ENCODE peak calls at places on chromosomes 12 and 14, in nine cellular contexts. H is psoas muscle; X is DND-41; C is NT2/D1; W is astrocyte; G is breast epithelium; D is GM23248; N is neuronal stem cell; E is CD4-positive, CD25-positive, alpha-beta regulatory T cell. I is an unnamed sample.

GRCh38 chr12:752673-753400 is 458 bp downstream of the WNK1 start:
- DNase-seq in H (peak; percentile 86), X (peak; percentile 39), C (no peak), W (no peak), G (peak; percentile 38), D (peak; percentile 79), N (no peak), E (peak; percentile 43), I (peak; percentile 23)

GRCh38 chr12:25420116-25420515 is 133.0 kb downstream of the LMNTD1 start:
- DNase-seq in H (no peak), X (no peak), C (no peak), W (no peak), G (no peak), D (no peak), N (no peak), E (no peak), I (no peak)

GRCh38 chr12:95877622-95878021 is 18.9 kb downstream of the SNRPF start:
- DNase-seq in H (no peak), X (no peak), C (no peak), W (no peak), G (no peak), D (peak; percentile 54), N (no peak), E (no peak), I (no peak)

GRCh38 chr12:131830335-131831020 is 2.3 kb downstream of the MMP17 start:
- DNase-seq in H (peak; percentile 90), X (no peak), C (peak; percentile 68), W (peak; percentile 64), G (peak; percentile 50), D (peak; percentile 97), N (peak; percentile 68), E (no peak), I (no peak)

GRCh38 chr12:80230068-80230467 is 130.7 kb downstream of the OTOGL start:
- DNase-seq in H (no peak), X (no peak), C (peak; percentile 33), W (peak; percentile 39), G (no peak), D (no peak), N (peak; percentile 67), E (no peak), I (no peak)

GRCh38 chr12:11896530-11896929 is 174.2 kb upstream of the BCL2L14 start:
- DNase-seq in H (no peak), X (no peak), C (no peak), W (no peak), G (no peak), D (no peak), N (no peak), E (no peak), I (no peak)

GRCh38 chr14:68779761-68780323 is 13.0 kb downstream of the ZFP36L1 start:
- DNase-seq in H (peak; percentile 57), X (peak; percentile 41), C (no peak), W (peak; percentile 97), G (peak; percentile 18), D (peak; percentile 97), N (no peak), E (peak; percentile 60), I (no peak)

GRCh38 chr12:104263580-104264358 is 39.8 kb upstream of the EID3 start:
- DNase-seq in H (no peak), X (no peak), C (no peak), W (no peak), G (no peak), D (peak; percentile 65), N (no peak), E (no peak), I (no peak)

GRCh38 chr12:7282844-7283243 is 21.0 kb upstream of the ACSM4 start:
- DNase-seq in H (no peak), X (no peak), C (no peak), W (no peak), G (no peak), D (no peak), N (no peak), E (no peak), I (no peak)

GRCh38 chr14:27050195-27050594 is 452.4 kb upstream of the NOVA1 start:
- DNase-seq in H (no peak), X (no peak), C (no peak), W (no peak), G (no peak), D (no peak), N (no peak), E (no peak), I (no peak)

GRCh38 chr14:61560323-61560722 is 135.0 kb upstream of the HIF1A start:
- DNase-seq in H (no peak), X (no peak), C (no peak), W (no peak), G (no peak), D (no peak), N (no peak), E (no peak), I (no peak)

GRCh38 chr14:73783107-73783727 is 68.4 kb upstream of the PTGR2 start:
- DNase-seq in H (no peak), X (no peak), C (peak; percentile 44), W (no peak), G (no peak), D (no peak), N (peak; percentile 89), E (no peak), I (no peak)

GRCh38 chr12:25829192-25829591 is 129.3 kb upstream of the RASSF8 start:
- DNase-seq in H (no peak), X (no peak), C (no peak), W (peak; percentile 91), G (no peak), D (peak; percentile 98), N (no peak), E (no peak), I (no peak)

GRCh38 chr14:58131386-58131785 is 20.6 kb downstream of the ARMH4 start:
- DNase-seq in H (no peak), X (no peak), C (no peak), W (peak; percentile 52), G (no peak), D (peak; percentile 27), N (no peak), E (no peak), I (no peak)

GRCh38 chr12:57810450-57810849 is 8.1 kb downstream of the AVIL start:
- DNase-seq in H (no peak), X (no peak), C (no peak), W (peak; percentile 58), G (no peak), D (peak; percentile 62), N (no peak), E (no peak), I (no peak)

GRCh38 chr12:47943492-47944359 is 19.7 kb upstream of the TMEM106C start:
- DNase-seq in H (no peak), X (no peak), C (no peak), W (no peak), G (no peak), D (no peak), N (no peak), E (no peak), I (no peak)

GRCh38 chr12:62472472-62472871 is 5.8 kb downstream of the MON2 start:
- DNase-seq in H (no peak), X (no peak), C (no peak), W (no peak), G (no peak), D (peak; percentile 10), N (no peak), E (no peak), I (no peak)

GRCh38 chr12:86711716-86712115 is 455.5 kb upstream of the MGAT4C start:
- DNase-seq in H (no peak), X (no peak), C (no peak), W (no peak), G (no peak), D (no peak), N (no peak), E (no peak), I (no peak)

GRCh38 chr14:95240859-95241813 is 78.6 kb downstream of the CLMN start:
- DNase-seq in H (no peak), X (no peak), C (no peak), W (no peak), G (peak; percentile 45), D (peak; percentile 40), N (no peak), E (no peak), I (no peak)

DNA sequence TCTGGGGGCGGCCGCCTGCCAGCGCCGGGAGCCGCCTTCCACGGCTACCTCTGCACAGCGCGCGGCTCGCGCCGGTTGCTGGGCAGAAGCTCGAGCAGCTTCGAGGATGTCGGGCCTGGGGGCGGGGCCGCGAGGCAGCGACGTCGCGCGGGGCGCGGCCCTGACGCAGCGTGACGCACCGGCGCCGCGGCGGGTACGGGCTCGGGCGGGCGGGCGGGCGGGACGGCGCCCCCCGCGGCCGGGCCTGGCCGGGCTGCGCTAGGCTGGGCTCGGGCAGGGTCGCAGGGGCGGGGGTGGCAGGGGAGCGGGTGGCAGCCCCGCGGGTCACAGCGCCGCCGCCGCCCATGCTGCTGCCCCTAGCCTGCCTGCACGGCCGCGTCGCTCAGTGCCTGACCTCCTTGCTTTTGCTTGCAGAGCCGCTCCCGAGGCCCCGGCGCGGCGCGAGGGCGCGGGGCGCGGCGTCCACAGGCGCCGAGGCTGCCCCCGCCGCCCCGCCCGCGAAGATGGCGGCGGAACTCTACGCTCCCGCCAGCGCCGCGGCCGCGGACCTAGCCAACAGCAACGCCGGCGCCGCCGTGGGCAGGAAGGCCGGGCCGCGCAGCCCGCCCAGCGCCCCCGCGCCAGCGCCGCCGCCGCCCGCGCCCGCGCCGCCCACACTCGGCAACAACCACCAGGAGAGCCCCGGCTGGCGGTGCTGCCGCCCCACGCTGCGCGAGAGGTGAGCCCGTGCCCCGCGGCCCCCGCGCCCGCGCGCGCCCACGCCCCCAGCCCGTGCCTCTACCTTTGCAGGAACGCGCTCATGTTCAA is at the start of gene BTBD6:
- DNase-seq in H (peak; percentile 92), X (peak; percentile 91), C (peak; percentile 49), W (peak; percentile 69), G (peak; percentile 74), D (peak; percentile 97), N (peak; percentile 77), E (peak; percentile 82), I (peak; percentile 85)
- H3K9me3 ChIP-seq in H (no peaks in the 10 kb centered on the region), X (no peaks in the 10 kb centered on the region), C (no peaks in the 10 kb centered on the region), W (no peaks in the 10 kb centered on the region), G (no peaks in the 10 kb centered on the region), D (no peaks in the 10 kb centered on the region), N (no peaks in the 10 kb centered on the region), E (no peaks in the 10 kb centered on the region), I (no peaks in the 10 kb centered on the region)

GRCh38 chr14:33254342-33254741 is 315.7 kb downstream of the NPAS3 start:
- DNase-seq in H (no peak), X (no peak), C (no peak), W (no peak), G (no peak), D (no peak), N (no peak), E (no peak), I (no peak)
- H3K9me3 ChIP-seq in H (no peaks in the 10 kb centered on the region), X (no peaks in the 10 kb centered on the region), C (no peaks in the 10 kb centered on the region), W (no peaks in the 10 kb centered on the region), G (no peaks in the 10 kb centered on the region), D (no peaks in the 10 kb centered on the region), N (no peaks in the 10 kb centered on the region), E (no peaks in the 10 kb centered on the region), I (no peaks in the 10 kb centered on the region)

GRCh38 chr12:60205500-60205899 is 609.7 kb downstream of the SLC16A7 start:
- DNase-seq in H (no peak), X (no peak), C (no peak), W (peak; percentile 57), G (no peak), D (peak; percentile 65), N (no peak), E (no peak), I (no peak)
- H3K9me3 ChIP-seq in H (no peaks in the 10 kb centered on the region), X (no peaks in the 10 kb centered on the region), C (no peaks in the 10 kb centered on the region), W (no peaks in the 10 kb centered on the region), G (no peaks in the 10 kb centered on the region), D (no peaks in the 10 kb centered on the region), N (no peaks in the 10 kb centered on the region), E (no peaks in the 10 kb centered on the region), I (no peaks in the 10 kb centered on the region)

DNA sequence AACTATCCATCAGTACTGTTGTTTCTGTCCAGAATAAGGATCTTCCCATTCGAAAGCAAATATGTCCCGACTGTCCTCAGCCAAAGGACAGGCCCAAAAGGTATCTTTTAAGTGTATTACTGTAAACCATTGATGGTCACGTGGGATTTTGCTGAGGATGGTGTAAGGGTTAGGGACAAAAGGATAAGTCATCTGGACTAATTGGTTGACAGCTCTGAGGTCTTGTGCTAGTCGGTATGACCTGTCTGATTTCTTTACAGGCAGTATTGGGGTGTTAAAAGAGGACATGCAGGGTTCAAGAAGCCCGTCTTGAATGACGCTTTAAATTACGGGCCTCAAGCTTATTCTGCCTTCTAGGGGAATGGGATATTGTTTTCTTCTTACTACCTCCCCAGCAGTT is 24.4 kb downstream of the CLEC2A start:
- DNase-seq in H (no peak), X (no peak), C (no peak), W (no peak), G (no peak), D (no peak), N (no peak), E (no peak), I (no peak)
- H3K9me3 ChIP-seq in H (peaks cover 12% of the 10 kb centered on the region), X (peaks cover 26% of the 10 kb centered on the region), C (peaks cover 84% of the 10 kb centered on the region), W (peaks cover 9% of the 10 kb centered on the region), G (peaks cover 31% of the 10 kb centered on the region), D (peaks cover 4% of the 10 kb centered on the region), N (peaks cover 14% of the 10 kb centered on the region), E (peaks cover 33% of the 10 kb centered on the region), I (no peaks in the 10 kb centered on the region)

I was measured in T-helper 17 cell.